ENCODE peak calls at places on chromosomes 5 and 9, in six cellular contexts. Z is heart left ventricle; E is kidney tubule cell; N is stimulated activated CD4-positive, alpha-beta T cell treated with anti-CD3 and anti-CD28 coated beads, Interleukin-2, amount 100 ng/mL, for 24 hours; D is RWPE1; V is LoVo. X is an unnamed sample.

GRCh38 chr5:75265731-75266130 is 29.1 kb upstream of the ANKRD31 start:
- DNase-seq in N (no peak), E (peak; percentile 64), Z (no peak), V (peak; percentile 49), D (peak; percentile 57), X (peak; percentile 59)

GRCh38 chr9:749712-750111 is 91.8 kb upstream of the DMRT1 start:
- DNase-seq in E (no peak), N (peak; percentile 28), D (no peak), V (no peak), Z (no peak), X (peak; percentile 12)

GRCh38 chr5:31987985-31988710 is 186.0 kb downstream of the GOLPH3 start:
- DNase-seq in E (peak; percentile 98), Z (no peak), V (peak; percentile 64), N (no peak), D (peak; percentile 92), X (no peak)

GRCh38 chr5:134146651-134147544 is 29.9 kb downstream of the SKP1 start:
- DNase-seq in Z (no peak), V (no peak), E (no peak), D (no peak), N (no peak), X (peak; percentile 35)

GRCh38 chr5:98514106-98514665 is 259.3 kb upstream of the RGMB start:
- DNase-seq in E (no peak), D (no peak), V (no peak), Z (no peak), N (no peak), X (no peak)

GRCh38 chr9:108569624-108570023 is 286.2 kb downstream of the ACTL7B start:
- DNase-seq in N (no peak), Z (no peak), D (peak; percentile 78), E (peak; percentile 58), V (no peak), X (no peak)

GRCh38 chr9:20437466-20437865 is 184.8 kb downstream of the MLLT3 start:
- DNase-seq in D (no peak), Z (no peak), N (no peak), E (no peak), V (no peak), X (no peak)

GRCh38 chr5:32583582-32584232 is 1.6 kb upstream of the SUB1 start:
- DNase-seq in E (no peak), D (no peak), Z (no peak), V (no peak), N (peak; percentile 19), X (no peak)

GRCh38 chr5:150758210-150758533 is 645 bp downstream of the DCTN4 start:
- DNase-seq in E (no peak), D (no peak), V (no peak), Z (no peak), N (no peak), X (no peak)

GRCh38 chr5:128572546-128573339 is 34.7 kb upstream of the FBN2 start:
- DNase-seq in Z (no peak), N (no peak), D (peak; percentile 30), E (no peak), V (no peak), X (no peak)

GRCh38 chr5:31119938-31120641 is 73.4 kb upstream of the CDH6 start:
- DNase-seq in N (no peak), V (no peak), Z (no peak), D (no peak), E (peak; percentile 98), X (no peak)

GRCh38 chr9:124652203-124652992 is 118.7 kb downstream of the NR6A1 start:
- DNase-seq in D (peak; percentile 97), V (no peak), Z (no peak), N (no peak), E (peak; percentile 87), X (no peak)

GRCh38 chr9:89541798-89542197 is 43.9 kb upstream of the SEMA4D start:
- DNase-seq in V (no peak), E (no peak), D (no peak), N (no peak), Z (no peak), X (no peak)

GRCh38 chr5:40073927-40074326 is 605.8 kb upstream of the PTGER4 start:
- DNase-seq in D (no peak), V (no peak), Z (no peak), N (no peak), E (no peak), X (no peak)

GRCh38 chr9:78677326-78677725 is 380.4 kb downstream of the PSAT1 start:
- DNase-seq in E (peak; percentile 67), V (no peak), D (no peak), Z (no peak), N (no peak), X (no peak)

GRCh38 chr9:38309324-38310195 is 82.9 kb upstream of the ALDH1B1 start:
- DNase-seq in E (peak; percentile 54), N (no peak), D (no peak), V (no peak), Z (no peak), X (no peak)

GRCh38 chr5:98415663-98416062 is 357.8 kb upstream of the RGMB start:
- DNase-seq in D (no peak), Z (no peak), N (no peak), E (peak; percentile 53), V (no peak), X (no peak)

GRCh38 chr5:36883894-36884462 is 7.4 kb downstream of the NIPBL start:
- DNase-seq in N (no peak), E (no peak), V (no peak), D (no peak), Z (no peak), X (no peak)

GRCh38 chr5:103908327-103909099 is 345.9 kb upstream of the NUDT12 start:
- DNase-seq in E (peak; percentile 3), N (no peak), V (no peak), D (no peak), Z (no peak), X (no peak)

GRCh38 chr5:61051267-61051666 is 106.3 kb downstream of the NDUFAF2 start:
- DNase-seq in E (peak; percentile 72), Z (no peak), D (peak; percentile 55), V (peak; percentile 68), N (no peak), X (no peak)

GRCh38 chr9:108894225-108894997 is 32.3 kb downstream of the ACTL7A start:
- DNase-seq in N (no peak), Z (no peak), V (no peak), E (no peak), D (no peak), X (no peak)

GRCh38 chr5:3858524-3858923 is 262.9 kb downstream of the IRX1 start:
- DNase-seq in N (no peak), Z (no peak), E (no peak), V (no peak), D (no peak), X (no peak)

GRCh38 chr5:147734839-147735238 is 47.7 kb downstream of the JAKMIP2 start:
- DNase-seq in Z (no peak), E (no peak), V (no peak), D (no peak), N (no peak), X (no peak)

GRCh38 chr5:152072076-152072475 is 147.4 kb upstream of the GLRA1 start:
- DNase-seq in D (no peak), V (no peak), N (no peak), Z (no peak), E (no peak), X (no peak)

GRCh38 chr9:89606049-89606481 is 1.3 kb downstream of the GADD45G start:
- DNase-seq in Z (peak; percentile 91), N (peak; percentile 47), E (peak; percentile 91), V (no peak), D (peak; percentile 89), X (peak; percentile 24)

GRCh38 chr5:1965860-1966396 is 83.2 kb upstream of the IRX4 start:
- DNase-seq in D (no peak), N (no peak), E (no peak), Z (no peak), V (no peak), X (no peak)

GRCh38 chr5:140258016-140258415 is 44.9 kb downstream of the PFDN1 start:
- DNase-seq in D (no peak), V (no peak), Z (no peak), E (no peak), N (no peak), X (no peak)

GRCh38 chr9:37604296-37604695 is 11.9 kb upstream of the TOMM5 start:
- DNase-seq in N (no peak), Z (no peak), E (no peak), V (no peak), D (no peak), X (no peak)

X was measured in naive thymus-derived CD4-positive, alpha-beta T cell.